ENCODE peak calls at places on chromosomes 6 and 20, in six cellular contexts. K is hypothalamus; T is stimulated activated CD4-positive, alpha-beta T cell treated with anti-CD3 and anti-CD28 coated beads, Interleukin-15, amount 100 ng/mL, for 48 hours; F is IMR-90; H is C1 segment of cervical spinal cord; I is T follicular helper cell. N is an unnamed sample.

GRCh38 chr6:98037571-98037970 is 754.6 kb upstream of the MMS22L start:
- DNase-seq in K (no peak), I (no peak), H (no peak), F (no peak), T (no peak), N (no peak)

GRCh38 chr20:62366370-62367135 is 559 bp downstream of the LAMA5 start:
- DNase-seq in I (no peak), T (no peak), K (peak; percentile 24), F (no peak), H (no peak), N (no peak)

GRCh38 chr6:150640556-150641206 is 41.0 kb downstream of the PLEKHG1 start:
- DNase-seq in I (no peak), H (no peak), T (no peak), F (no peak), K (no peak), N (no peak)

GRCh38 chr20:47274449-47275108 is 81.9 kb downstream of the ZMYND8 start:
- DNase-seq in I (no peak), T (no peak), F (peak; percentile 97), H (no peak), K (no peak), N (no peak)

GRCh38 chr20:13101701-13102100 is 92.9 kb downstream of the SPTLC3 start:
- DNase-seq in H (no peak), K (no peak), F (peak; percentile 43), I (no peak), T (no peak), N (no peak)

GRCh38 chr6:28258877-28259777 is at the start of gene NKAPL:
- DNase-seq in T (peak; percentile 56), K (peak; percentile 52), I (no peak), F (peak; percentile 46), H (no peak), N (no peak)

GRCh38 chr20:48056218-48056617 is 270.9 kb upstream of the SULF2 start:
- DNase-seq in I (no peak), F (no peak), K (no peak), T (no peak), H (no peak), N (no peak)

GRCh38 chr6:150418825-150419594 is 50.2 kb downstream of the IYD start:
- DNase-seq in K (no peak), I (peak; percentile 20), H (no peak), F (peak; percentile 36), T (peak; percentile 13), N (peak; percentile 42)

GRCh38 chr6:113464536-113464935 is 392.6 kb upstream of the MARCKS start:
- DNase-seq in I (no peak), F (no peak), K (no peak), T (no peak), H (no peak), N (no peak)

GRCh38 chr20:17511401-17511800 is 19.8 kb downstream of the BFSP1 start:
- DNase-seq in K (no peak), I (no peak), F (no peak), T (no peak), H (no peak), N (no peak)

GRCh38 chr20:10218536-10219451 is at the start of gene SNAP25:
- DNase-seq in T (no peak), K (peak; percentile 85), F (peak; percentile 90), I (peak; percentile 14), H (no peak), N (peak; percentile 94)

GRCh38 chr20:35515949-35516645 is 13.4 kb downstream of the C20orf173 start:
- DNase-seq in H (no peak), F (peak; percentile 86), K (no peak), I (no peak), T (no peak), N (no peak)

GRCh38 chr6:154167163-154167562 is 128.1 kb downstream of the OPRM1 start:
- DNase-seq in F (no peak), H (no peak), K (no peak), T (no peak), I (no peak), N (peak; percentile 20)

GRCh38 chr6:134589512-134589911 is 271.6 kb upstream of the SGK1 start:
- DNase-seq in H (no peak), I (no peak), K (no peak), F (peak; percentile 100), T (no peak), N (no peak)

GRCh38 chr6:46963626-46964025 is 41.9 kb upstream of the ADGRF5 start:
- DNase-seq in I (no peak), K (no peak), H (no peak), T (no peak), F (no peak), N (no peak)

GRCh38 chr6:166942393-166943168 is 13.8 kb downstream of the RNASET2 start:
- DNase-seq in T (peak; percentile 68), F (peak; percentile 46), K (no peak), I (peak; percentile 67), H (no peak), N (no peak)

GRCh38 chr6:45436544-45437440 is 59.1 kb upstream of the SUPT3H start:
- DNase-seq in H (no peak), K (no peak), F (peak; percentile 89), T (no peak), I (no peak), N (no peak)

GRCh38 chr6:93423542-93423941 is 4.2 kb upstream of the EPHA7 start:
- DNase-seq in H (no peak), I (no peak), F (no peak), K (no peak), T (no peak), N (peak; percentile 65)

GRCh38 chr6:108134213-108134973 is 31.4 kb upstream of the NR2E1 start:
- DNase-seq in K (no peak), T (no peak), F (no peak), I (no peak), H (no peak), N (no peak)

GRCh38 chr6:138012682-138013081 is 94.5 kb downstream of the PERP start:
- DNase-seq in I (no peak), T (no peak), K (no peak), H (no peak), F (no peak), N (no peak)

GRCh38 chr6:131851049-131851769 is 43.4 kb downstream of the ENPP1 start:
- DNase-seq in K (no peak), H (no peak), F (no peak), T (no peak), I (no peak), N (no peak)

GRCh38 chr6:170575250-170575649 is 9.2 kb downstream of the PDCD2 start:
- DNase-seq in H (no peak), T (no peak), F (peak; percentile 22), I (no peak), K (no peak), N (no peak)

GRCh38 chr6:24357336-24358218 is at the start of gene DCDC2:
- DNase-seq in K (no peak), H (no peak), I (peak; percentile 25), F (no peak), T (peak; percentile 2), N (peak; percentile 6)

GRCh38 chr20:47544240-47544639 is 42.6 kb downstream of the NCOA3 start:
- DNase-seq in T (no peak), K (no peak), I (no peak), H (no peak), F (peak; percentile 64), N (no peak)

GRCh38 chr6:113873043-113873667 is 16.0 kb downstream of the MARCKS start:
- DNase-seq in I (no peak), K (peak; percentile 4), T (no peak), F (no peak), H (no peak), N (no peak)

GRCh38 chr6:27290065-27290849 is 21.8 kb downstream of the POM121L2 start:
- DNase-seq in K (no peak), F (peak; percentile 63), I (no peak), T (no peak), H (no peak), N (no peak)

GRCh38 chr6:27575594-27576361 is 102.9 kb upstream of the ZNF184 start:
- DNase-seq in K (no peak), I (no peak), T (no peak), F (no peak), H (no peak), N (no peak)

GRCh38 chr6:170475118-170475517 is 78.0 kb downstream of the PSMB1 start:
- DNase-seq in K (no peak), I (no peak), F (no peak), T (no peak), H (no peak), N (no peak)

GRCh38 chr20:62597416-62598115 is 44.7 kb upstream of the SLCO4A1 start:
- DNase-seq in I (no peak), H (no peak), T (no peak), F (no peak), K (no peak), N (no peak)

GRCh38 chr6:113122060-113122459 is 735.1 kb upstream of the MARCKS start:
- DNase-seq in T (no peak), K (no peak), I (no peak), H (no peak), F (peak; percentile 87), N (no peak)

GRCh38 chr6:17816921-17817611 is 110.3 kb upstream of the NUP153 start:
- DNase-seq in K (no peak), T (no peak), I (no peak), F (peak; percentile 75), H (no peak), N (no peak)

GRCh38 chr20:32421290-32421689 is 63.2 kb downstream of the ASXL1 start:
- DNase-seq in K (no peak), I (no peak), T (no peak), H (no peak), F (no peak), N (no peak)

N was measured in NCI-H1092 treated with DMSO at 0.1 percent for 48 hours.